ENCODE peak calls at places on chromosomes 6 and 20, in seven cellular contexts. S is thyroid gland, R is caudate nucleus, B is A549, J is GM23338, G is lower lobe of right lung, V is psoas muscle. P is an unnamed sample.

GRCh38 chr20:24871429-24872213 is 77.4 kb upstream of the CST7 start:
- DNase-seq in B (no peak), J (no peak), S (no peak), V (no peak), G (no peak), R (no peak), P (no peak)

GRCh38 chr20:38353298-38353697 is 7.0 kb downstream of the LBP start:
- DNase-seq in R (no peak), J (peak), S (no peak), G (no peak), V (no peak), B (no peak), P (no peak)

GRCh38 chr6:39909701-39910100 is 24.6 kb downstream of the MOCS1 start:
- DNase-seq in G (no peak), B (no peak), V (no peak), R (no peak), S (no peak), J (no peak), P (no peak)

GRCh38 chr6:148179786-148180185 is 162.9 kb upstream of the SASH1 start:
- DNase-seq in G (no peak), V (no peak), S (peak), R (no peak), B (peak), J (peak), P (no peak)

GRCh38 chr6:17839526-17839925 is 132.8 kb upstream of the NUP153 start:
- DNase-seq in R (peak), V (no peak), J (no peak), B (no peak), S (no peak), G (no peak), P (no peak)

GRCh38 chr6:14543971-14544620 is 426.5 kb downstream of the CD83 start:
- DNase-seq in V (no peak), B (no peak), R (no peak), J (no peak), G (no peak), S (no peak), P (no peak)

GRCh38 chr20:37201827-37202162 is 22.4 kb upstream of the MROH8 start:
- DNase-seq in V (no peak), B (no peak), J (no peak), G (no peak), R (no peak), S (no peak), P (no peak)

GRCh38 chr20:8790442-8791074 is 278.3 kb upstream of the PLCB4 start:
- DNase-seq in G (no peak), J (peak), B (peak), S (peak), V (no peak), R (no peak), P (no peak)

GRCh38 chr6:3870528-3870925 is 21.4 kb downstream of the FAM50B start:
- DNase-seq in G (no peak), S (no peak), B (no peak), J (no peak), R (no peak), V (no peak), P (no peak)

GRCh38 chr6:47922391-47922790 is 140.6 kb downstream of the OPN5 start:
- DNase-seq in J (peak), G (no peak), S (peak), B (no peak), R (peak), V (no peak), P (no peak)

GRCh38 chr6:158817298-158818007 is 1.7 kb downstream of the EZR start:
- DNase-seq in J (peak), S (peak), V (no peak), B (no peak), R (no peak), G (peak), P (no peak)

GRCh38 chr6:71404145-71404966 is 115.7 kb downstream of the OGFRL1 start:
- DNase-seq in G (no peak), V (no peak), S (no peak), J (peak), B (no peak), R (no peak), P (peak)

GRCh38 chr6:100461920-100462295 is 2.8 kb downstream of the SIM1 start:
- DNase-seq in J (no peak), G (no peak), R (no peak), V (no peak), S (no peak), B (no peak), P (no peak)

GRCh38 chr20:24911461-24911860 is 37.6 kb upstream of the CST7 start:
- DNase-seq in G (no peak), B (no peak), S (no peak), R (no peak), J (peak), V (no peak), P (no peak)

GRCh38 chr6:5398530-5398929 is 137.2 kb downstream of the FARS2 start:
- DNase-seq in V (no peak), S (no peak), J (peak), G (no peak), R (no peak), B (peak), P (peak)

GRCh38 chr6:159713984-159714383 is 13.3 kb upstream of the WTAP start:
- DNase-seq in B (no peak), S (no peak), V (no peak), G (no peak), J (no peak), R (no peak), P (no peak)

GRCh38 chr20:651713-652610 is 1.0 kb downstream of the SRXN1 start:
- DNase-seq in V (no peak), R (no peak), S (peak), B (no peak), J (no peak), G (no peak), P (no peak)

GRCh38 chr6:51765230-51765629 is 322.2 kb downstream of the PKHD1 start:
- DNase-seq in R (no peak), S (no peak), B (no peak), G (no peak), V (no peak), J (no peak), P (no peak)

GRCh38 chr6:108157234-108157971 is 8.4 kb upstream of the NR2E1 start:
- DNase-seq in B (no peak), R (peak), S (no peak), G (no peak), V (no peak), J (peak), P (no peak)
- H3K27ac ChIP-seq in B (peak), R (no peak), S (no peak), G (no peak), V (no peak), J (no peak), P (no peak)

GRCh38 chr20:6784767-6785166 is 17.3 kb downstream of the BMP2 start:
- DNase-seq in J (no peak), S (no peak), G (no peak), V (no peak), R (no peak), B (no peak), P (no peak)

GRCh38 chr20:6783752-6784725 is 16.6 kb downstream of the BMP2 start:
- DNase-seq in G (no peak), B (no peak), R (no peak), V (no peak), S (peak), J (no peak), P (no peak)

DNA sequence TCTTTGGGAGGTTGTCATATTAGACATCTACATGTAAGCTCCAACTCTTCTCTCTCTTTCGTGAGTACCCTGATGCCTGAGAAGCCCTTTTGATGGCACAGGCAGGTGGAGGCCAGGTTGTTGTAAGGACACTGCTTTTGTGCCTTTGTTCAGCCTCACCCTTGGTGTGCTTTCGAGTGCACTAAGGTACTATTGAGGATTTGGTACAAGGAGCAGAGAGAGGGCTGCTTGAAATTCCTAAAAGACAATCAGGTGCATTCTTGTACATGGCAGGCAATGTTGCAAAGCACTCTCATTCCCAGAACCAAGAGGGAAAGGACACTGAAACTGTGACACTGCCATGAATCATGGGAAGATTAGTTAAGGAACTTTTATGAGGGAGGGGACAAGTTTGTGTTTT is 19.1 kb downstream of the BMP2 start:
- DNase-seq in S (no peak), V (no peak), G (no peak), B (no peak), J (no peak), R (no peak), P (no peak)
- H3K27ac ChIP-seq in S (no peak), V (no peak), G (no peak), B (no peak), J (no peak), R (no peak), P (no peak)

GRCh38 chr20:54103067-54103761 is 32.8 kb upstream of the BCAS1 start:
- DNase-seq in J (peak), V (peak), B (no peak), G (peak), R (peak), S (peak), P (no peak)
- H3K27ac ChIP-seq in J (no peak), V (no peak), B (peak), G (no peak), R (no peak), S (no peak), P (no peak)

GRCh38 chr6:168848797-168849196 is 404.8 kb downstream of the THBS2 start:
- DNase-seq in S (no peak), J (no peak), V (no peak), G (no peak), R (no peak), B (no peak), P (no peak)

GRCh38 chr6:168849459-168849858 is 404.2 kb downstream of the THBS2 start:
- DNase-seq in V (no peak), G (no peak), J (no peak), S (no peak), B (no peak), R (no peak), P (no peak)

GRCh38 chr6:168852336-168852884 is 401.2 kb downstream of the THBS2 start:
- DNase-seq in B (no peak), S (no peak), G (no peak), V (no peak), R (no peak), J (no peak), P (no peak)

DNA sequence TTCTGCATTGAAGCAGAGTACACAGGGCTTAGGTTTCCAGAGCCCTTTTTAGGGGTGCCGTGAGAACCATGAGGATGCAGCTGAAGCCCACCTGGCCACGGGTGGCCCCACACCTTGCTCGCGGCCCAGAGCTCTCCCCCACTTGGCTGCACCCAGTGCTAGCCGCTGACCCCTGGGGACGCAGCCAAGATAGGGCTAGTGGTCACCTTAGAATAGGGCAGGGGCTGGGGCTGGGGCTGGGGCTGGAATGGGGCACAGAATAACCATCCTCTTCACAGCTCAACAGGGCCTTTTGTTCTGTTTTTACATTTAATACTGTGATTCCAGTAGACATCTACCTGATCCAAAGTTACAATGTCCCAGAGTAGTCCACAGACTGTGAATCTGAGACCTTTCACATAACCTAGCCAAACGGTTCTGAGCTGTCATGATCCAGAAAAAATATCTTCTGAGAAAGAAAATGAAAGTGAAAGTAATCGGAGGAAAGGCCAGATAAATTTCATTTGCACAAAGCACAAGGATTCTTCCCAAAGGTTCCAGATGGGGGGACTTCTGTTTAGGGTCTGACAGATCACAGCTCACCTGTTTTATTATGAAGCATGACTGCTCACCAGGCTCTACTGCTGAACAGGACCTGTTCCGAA is 402.1 kb downstream of the THBS2 start:
- DNase-seq in B (no peak), G (no peak), R (no peak), S (no peak), J (no peak), V (no peak), P (no peak)
- H3K27ac ChIP-seq in B (no peak), G (no peak), R (no peak), S (no peak), J (no peak), V (no peak), P (no peak)

GRCh38 chr6:27168108-27168507 is 79.4 kb upstream of the PRSS16 start:
- DNase-seq in J (no peak), S (no peak), B (no peak), G (no peak), R (no peak), V (no peak), P (no peak)
- H3K27ac ChIP-seq in J (no peak), S (no peak), B (no peak), G (no peak), R (no peak), V (no peak), P (no peak)

DNA sequence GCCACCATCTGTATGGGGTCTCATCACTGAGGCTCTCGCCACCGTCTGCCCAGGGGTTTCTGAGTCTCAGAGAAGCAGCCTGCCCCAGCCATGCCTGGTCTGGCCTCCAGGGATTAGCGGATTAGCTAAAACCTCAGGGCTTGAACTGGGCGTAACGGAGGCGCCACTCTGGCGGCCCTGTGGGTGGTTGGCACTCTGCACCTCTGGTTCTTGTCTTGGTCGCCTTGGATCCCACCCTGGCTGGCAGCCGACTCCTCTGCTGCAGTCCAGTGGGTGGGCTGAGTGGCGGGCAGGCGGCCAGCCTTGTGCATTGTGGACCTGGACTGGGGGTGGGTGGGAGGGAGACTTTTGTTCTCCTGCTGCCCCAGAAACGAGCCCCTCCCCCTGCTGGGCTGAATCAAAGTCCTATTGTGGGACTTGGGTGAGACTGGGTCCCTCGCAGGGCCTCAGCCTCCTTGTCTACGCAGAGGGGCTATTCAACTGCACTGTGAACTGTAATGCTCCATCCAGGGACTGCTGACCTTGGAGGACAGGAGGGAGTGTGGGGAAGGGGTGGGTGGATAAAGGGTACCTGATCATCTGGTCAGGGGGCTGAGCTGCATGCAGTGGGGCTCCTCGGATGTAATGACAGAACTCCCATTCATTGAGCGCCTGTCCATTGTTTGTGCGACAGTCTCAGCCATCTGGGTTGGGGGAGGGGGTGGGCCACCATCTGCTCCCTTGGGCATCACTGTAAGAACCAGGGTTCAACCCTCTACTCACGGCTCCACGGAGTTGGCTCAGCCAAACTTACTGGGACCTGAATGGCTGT is 23.9 kb downstream of the SUN5 start:
- DNase-seq in S (peak), G (no peak), J (no peak), V (no peak), R (peak), B (no peak), P (no peak)
- H3K27ac ChIP-seq in S (no peak), G (no peak), J (no peak), V (no peak), R (peak), B (no peak), P (no peak)

GRCh38 chr6:134289204-134289575 is 28.7 kb downstream of the SGK1 start:
- DNase-seq in V (no peak), S (no peak), G (no peak), J (no peak), R (no peak), B (no peak), P (no peak)

GRCh38 chr6:134291156-134291555 is 26.8 kb downstream of the SGK1 start:
- DNase-seq in B (no peak), J (no peak), G (no peak), V (no peak), R (no peak), S (no peak), P (no peak)

GRCh38 chr6:134295953-134296553 is 21.9 kb downstream of the SGK1 start:
- DNase-seq in J (peak), V (peak), S (no peak), R (no peak), G (no peak), B (peak), P (peak)

GRCh38 chr6:134296762-134297161 is 21.1 kb downstream of the SGK1 start:
- DNase-seq in R (no peak), V (no peak), J (no peak), B (no peak), S (no peak), G (no peak), P (no peak)

DNA sequence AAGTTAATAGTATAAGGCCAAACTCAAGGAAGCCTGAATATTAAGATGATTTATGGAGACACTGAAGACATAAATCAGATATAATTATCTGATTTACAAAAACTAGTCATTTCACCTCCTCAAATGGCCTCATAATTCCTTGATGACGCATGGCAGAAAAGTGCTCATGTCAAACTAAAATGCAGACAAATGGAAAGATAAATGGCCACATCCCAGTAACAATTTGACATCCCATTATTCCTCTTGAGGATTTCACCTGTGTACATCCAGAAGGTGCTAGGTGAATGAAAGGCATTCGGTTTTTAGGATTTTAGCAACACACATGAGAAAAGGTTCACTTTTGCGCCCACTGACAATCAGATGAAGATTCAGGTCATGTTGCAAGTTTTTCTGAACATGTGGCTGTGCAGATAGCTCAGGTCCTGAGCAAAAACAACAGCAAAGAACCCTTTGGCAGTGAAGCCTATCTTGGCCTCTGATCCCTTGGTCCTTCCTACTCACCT is 24.2 kb downstream of the SGK1 start:
- DNase-seq in S (no peak), J (no peak), V (no peak), B (no peak), R (no peak), G (no peak), P (no peak)
- H3K27ac ChIP-seq in S (no peak), J (no peak), V (no peak), B (peak), R (no peak), G (no peak), P (no peak)

GRCh38 chr20:49821381-49821780 is 8.8 kb downstream of the SLC9A8 start:
- DNase-seq in G (no peak), R (no peak), J (no peak), S (no peak), B (no peak), V (no peak), P (no peak)
- H3K27ac ChIP-seq in G (peak), R (no peak), J (no peak), S (peak), B (peak), V (peak), P (no peak)

GRCh38 chr6:128415387-128415786 is 105.0 kb downstream of the PTPRK start:
- DNase-seq in S (no peak), V (no peak), B (no peak), G (no peak), J (no peak), R (no peak), P (no peak)
- H3K27ac ChIP-seq in S (no peak), V (no peak), B (no peak), G (no peak), J (no peak), R (no peak), P (no peak)

GRCh38 chr20:45484676-45485075 is 15.1 kb downstream of the WFDC2 start:
- DNase-seq in R (no peak), J (peak), V (no peak), B (no peak), G (no peak), S (no peak), P (no peak)

GRCh38 chr20:45489083-45489531 is 19.6 kb downstream of the WFDC2 start:
- DNase-seq in B (no peak), G (no peak), R (no peak), J (peak), S (no peak), V (no peak), P (no peak)

GRCh38 chr20:45485388-45485787 is 15.8 kb downstream of the WFDC2 start:
- DNase-seq in G (no peak), S (no peak), J (no peak), R (no peak), B (no peak), V (no peak), P (no peak)

GRCh38 chr20:45487231-45487635 is 17.7 kb downstream of the WFDC2 start:
- DNase-seq in R (no peak), J (peak), S (peak), V (no peak), G (no peak), B (peak), P (no peak)
- H3K27ac ChIP-seq in R (no peak), J (no peak), S (no peak), V (no peak), G (no peak), B (no peak), P (no peak)

P was measured in keratinocyte.